ENCODE peak calls at places on chromosomes 7 and 10, in seven cellular contexts. S is IMR-90, A is H9, F is mesendoderm, E is H1, G is mesenchymal stem cell, R is trophoblast cell. I is an unnamed sample.

GRCh38 chr10:47034511-47035051 is 123.4 kb downstream of the PTPN20 start:
- DNase-seq in A (no peak), S (no peak), G (no peak), R (no peak), E (no peak), F (no peak), I (no peak)

GRCh38 chr10:125827133-125827532 is 3.8 kb downstream of the BCCIP start:
- DNase-seq in S (no peak), E (no peak), F (no peak), R (no peak), G (no peak), A (no peak), I (no peak)

GRCh38 chr10:6838118-6838517 is 258.0 kb upstream of the PRKCQ start:
- DNase-seq in S (no peak), R (peak), G (peak), E (no peak), F (peak), A (no peak), I (no peak)

GRCh38 chr7:35415411-35415822 is 161.5 kb upstream of the TBX20 start:
- DNase-seq in R (peak), G (no peak), E (no peak), A (no peak), S (no peak), F (no peak), I (no peak)

GRCh38 chr7:84914598-84914997 is 272.3 kb downstream of the SEMA3D start:
- DNase-seq in G (no peak), R (peak), F (peak), A (no peak), E (no peak), S (no peak), I (no peak)

GRCh38 chr10:25907247-25907646 is 26.8 kb upstream of the MYO3A start:
- DNase-seq in E (no peak), A (no peak), F (peak), G (no peak), S (no peak), R (no peak), I (no peak)

GRCh38 chr7:92731327-92732063 is 104.9 kb downstream of the CDK6 start:
- DNase-seq in A (no peak), S (peak), G (peak), F (no peak), E (no peak), R (peak), I (no peak)

GRCh38 chr7:2821161-2821841 is 22.8 kb downstream of the GNA12 start:
- DNase-seq in A (peak), G (peak), F (peak), E (peak), S (peak), R (peak), I (no peak)

GRCh38 chr7:150399861-150400778 is 21.0 kb downstream of the ZNF775 start:
- DNase-seq in F (peak), G (peak), E (no peak), R (peak), S (peak), A (peak), I (no peak)

GRCh38 chr10:18472977-18473376 is 178.4 kb downstream of the NSUN6 start:
- DNase-seq in F (peak), E (no peak), S (no peak), G (no peak), A (no peak), R (peak), I (no peak)

GRCh38 chr7:152588350-152588749 is 87.6 kb downstream of the XRCC2 start:
- DNase-seq in S (peak), F (peak), E (no peak), A (no peak), R (peak), G (peak), I (no peak)

GRCh38 chr10:88095291-88095721 is 231.9 kb downstream of the PTEN start:
- DNase-seq in R (peak), E (no peak), G (peak), F (no peak), S (peak), A (no peak), I (no peak)

GRCh38 chr7:108313086-108313485 is 143.2 kb downstream of the NRCAM start:
- DNase-seq in R (no peak), F (no peak), S (no peak), G (no peak), E (no peak), A (no peak), I (no peak)

GRCh38 chr10:89236221-89236620 is 15.4 kb downstream of the LIPA start:
- DNase-seq in A (no peak), E (no peak), G (no peak), F (no peak), S (no peak), R (no peak), I (no peak)

GRCh38 chr10:88820990-88821389 is 18.5 kb downstream of the LIPM start:
- DNase-seq in G (peak), F (no peak), R (no peak), E (no peak), S (peak), A (no peak), I (no peak)

GRCh38 chr10:71814923-71815411 is 36.1 kb downstream of the PSAP start:
- DNase-seq in G (no peak), E (no peak), F (no peak), S (no peak), R (no peak), A (peak), I (no peak)

GRCh38 chr10:3548702-3549101 is 236.3 kb downstream of the KLF6 start:
- DNase-seq in G (peak), E (no peak), R (no peak), S (peak), A (no peak), F (no peak), I (no peak)

GRCh38 chr7:28130277-28130676 is 50.3 kb downstream of the JAZF1 start:
- DNase-seq in E (no peak), G (peak), F (no peak), A (no peak), S (peak), R (peak), I (no peak)

GRCh38 chr7:91435386-91436059 is 171.3 kb downstream of the FZD1 start:
- DNase-seq in A (no peak), R (peak), G (no peak), S (no peak), E (no peak), F (no peak), I (no peak)

GRCh38 chr10:29703276-29703675 is 68.5 kb upstream of the SVIL start:
- DNase-seq in A (no peak), S (no peak), G (no peak), R (no peak), E (no peak), F (no peak), I (no peak)

GRCh38 chr7:5408777-5409176 is 14.9 kb downstream of the TNRC18 start:
- DNase-seq in G (peak), R (no peak), A (no peak), F (no peak), S (peak), E (no peak), I (no peak)

GRCh38 chr10:113530476-113530875 is 22.4 kb upstream of the HABP2 start:
- DNase-seq in E (no peak), F (no peak), S (no peak), G (no peak), A (no peak), R (no peak), I (no peak)

GRCh38 chr10:119005377-119006043 is 24.0 kb upstream of the NANOS1 start:
- DNase-seq in A (no peak), G (peak), R (no peak), S (peak), F (no peak), E (no peak), I (no peak)

GRCh38 chr10:46787321-46787615 is 124.0 kb upstream of the PTPN20 start:
- DNase-seq in A (no peak), F (peak), E (no peak), S (peak), G (peak), R (peak), I (no peak)

GRCh38 chr10:72334832-72335393 is 19.8 kb downstream of the DNAJB12 start:
- DNase-seq in R (no peak), F (no peak), G (peak), S (peak), A (peak), E (no peak), I (no peak)

GRCh38 chr7:2542011-2542923 is 13.1 kb downstream of the BRAT1 start:
- DNase-seq in G (no peak), A (no peak), E (no peak), S (no peak), F (no peak), R (no peak), I (no peak)

GRCh38 chr10:117342638-117343037 is 32.6 kb downstream of the PDZD8 start:
- DNase-seq in R (peak), E (no peak), A (no peak), F (no peak), G (peak), S (peak), I (no peak)

GRCh38 chr10:6232846-6233724 is 30.4 kb downstream of the PFKFB3 start:
- DNase-seq in E (no peak), R (peak), F (no peak), A (no peak), S (no peak), G (no peak), I (no peak)

GRCh38 chr10:92822964-92823363 is 25.4 kb upstream of the EXOC6 start:
- DNase-seq in R (peak), E (no peak), F (no peak), A (no peak), G (peak), S (peak), I (no peak)

GRCh38 chr10:29977161-29977560 is 82.2 kb downstream of the JCAD start:
- DNase-seq in S (no peak), E (no peak), G (no peak), A (no peak), F (no peak), R (no peak), I (no peak)

GRCh38 chr10:128065881-128066534 is 60.2 kb downstream of the MKI67 start:
- DNase-seq in G (no peak), F (no peak), A (no peak), R (no peak), S (no peak), E (no peak), I (no peak)

GRCh38 chr10:128062837-128063563 is 63.2 kb downstream of the MKI67 start:
- DNase-seq in S (no peak), F (peak), G (no peak), E (no peak), R (peak), A (no peak), I (no peak)

GRCh38 chr10:128063736-128064614 is 62.2 kb downstream of the MKI67 start:
- DNase-seq in S (no peak), G (no peak), F (peak), R (peak), A (no peak), E (no peak), I (no peak)

GRCh38 chr10:128066954-128067382 is 59.3 kb downstream of the MKI67 start:
- DNase-seq in F (no peak), A (no peak), R (no peak), G (no peak), E (no peak), S (no peak), I (no peak)

DNA sequence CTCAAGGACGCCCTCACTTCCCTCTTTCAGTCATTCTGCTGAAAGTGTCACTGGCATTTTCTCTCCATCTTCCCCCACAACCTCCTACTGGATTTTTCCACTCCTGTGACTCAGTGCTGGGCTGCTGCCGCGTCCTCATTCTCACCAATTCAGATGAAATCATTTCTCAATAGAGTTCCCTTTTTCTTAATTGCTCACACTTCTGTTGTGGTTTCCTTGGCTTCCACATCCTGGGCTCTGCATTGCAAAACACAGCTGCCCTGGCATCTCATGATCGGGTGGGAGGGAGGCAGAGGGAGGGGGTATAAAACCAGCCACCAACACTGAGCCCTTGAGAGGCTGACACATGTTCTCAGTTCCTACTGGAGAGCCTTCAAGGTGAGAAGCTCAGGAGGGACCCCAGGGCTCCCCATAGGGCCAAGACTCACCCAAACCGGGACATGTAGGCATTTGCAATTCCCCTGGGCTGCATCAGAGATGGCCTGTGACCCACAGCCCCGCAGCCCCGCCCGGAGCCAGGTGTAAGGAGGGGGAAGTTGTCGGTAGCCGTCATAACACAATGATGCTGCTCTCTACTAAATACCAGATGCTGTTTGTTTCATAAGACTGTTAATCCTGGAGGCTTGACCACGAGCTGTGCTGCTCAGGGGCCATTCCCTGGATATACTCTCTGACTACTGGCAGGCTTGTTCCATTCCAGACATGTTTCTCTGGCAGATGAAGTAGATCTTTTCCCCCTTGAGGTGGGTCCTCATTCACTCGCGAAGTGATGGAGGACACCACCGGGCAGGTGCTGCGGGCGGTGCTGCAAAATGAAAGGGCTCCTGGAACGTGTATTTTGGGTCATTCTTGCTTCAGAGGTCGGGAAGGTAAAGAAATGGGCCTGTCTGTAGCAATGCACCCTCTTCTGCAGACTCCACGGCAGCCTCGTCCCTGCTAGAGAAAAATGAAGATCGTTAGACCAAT is 61.3 kb downstream of the MKI67 start:
- DNase-seq in A (no peak), S (peak), R (peak), E (no peak), F (no peak), G (peak), I (no peak)
- H2BK120ac ChIP-seq in A (no peak), S (no peak), R (no peak), E (no peak), F (no peak), G (no peak), I (no peak)

GRCh38 chr7:107056728-107057473 is 12.4 kb downstream of the PRKAR2B start:
- DNase-seq in E (no peak), F (no peak), G (no peak), R (no peak), S (no peak), A (no peak), I (no peak)
- H2BK120ac ChIP-seq in E (no peak), F (no peak), G (no peak), R (no peak), S (no peak), A (no peak), I (no peak)

GRCh38 chr7:41245916-41246315 is 457.0 kb downstream of the INHBA start:
- DNase-seq in S (no peak), G (no peak), A (no peak), F (no peak), E (no peak), R (no peak), I (no peak)

GRCh38 chr7:41241641-41242040 is 461.2 kb downstream of the INHBA start:
- DNase-seq in G (no peak), A (peak), E (peak), F (peak), R (no peak), S (no peak), I (no peak)

GRCh38 chr7:41247128-41247865 is 455.6 kb downstream of the INHBA start:
- DNase-seq in E (no peak), S (peak), A (no peak), F (no peak), G (peak), R (no peak), I (no peak)

GRCh38 chr7:41239596-41239995 is 463.3 kb downstream of the INHBA start:
- DNase-seq in A (no peak), S (no peak), G (no peak), R (no peak), E (no peak), F (no peak), I (no peak)

DNA sequence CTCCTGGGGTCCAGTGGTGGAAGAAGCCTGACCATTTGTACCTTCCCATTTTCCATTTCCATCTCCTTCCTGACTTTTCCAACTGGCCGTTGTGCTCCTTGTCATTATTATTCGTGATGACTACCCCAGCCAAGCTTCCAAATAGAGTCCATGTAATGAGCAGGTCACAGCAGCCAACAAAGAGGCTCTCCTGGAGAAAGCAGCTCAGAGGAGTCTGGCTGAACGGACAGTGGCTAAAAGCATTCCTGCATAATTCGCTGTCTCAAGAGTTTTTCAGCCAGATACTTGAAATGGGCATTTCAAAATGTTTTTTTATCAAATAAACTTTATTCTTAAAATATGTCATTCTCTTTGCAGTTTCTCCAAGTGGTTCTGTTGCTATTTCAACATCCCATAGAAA is 458.6 kb downstream of the INHBA start:
- DNase-seq in F (peak), R (no peak), A (no peak), G (no peak), S (peak), E (peak), I (no peak)
- H2BK120ac ChIP-seq in F (no peak), R (no peak), A (no peak), G (no peak), S (peak), E (no peak), I (no peak)

GRCh38 chr7:148153611-148154010 is 437.0 kb upstream of the C7orf33 start:
- DNase-seq in F (no peak), S (no peak), G (peak), A (no peak), R (no peak), E (no peak), I (no peak)
- H2BK120ac ChIP-seq in F (no peak), S (no peak), G (no peak), A (no peak), R (no peak), E (no peak), I (no peak)

DNA sequence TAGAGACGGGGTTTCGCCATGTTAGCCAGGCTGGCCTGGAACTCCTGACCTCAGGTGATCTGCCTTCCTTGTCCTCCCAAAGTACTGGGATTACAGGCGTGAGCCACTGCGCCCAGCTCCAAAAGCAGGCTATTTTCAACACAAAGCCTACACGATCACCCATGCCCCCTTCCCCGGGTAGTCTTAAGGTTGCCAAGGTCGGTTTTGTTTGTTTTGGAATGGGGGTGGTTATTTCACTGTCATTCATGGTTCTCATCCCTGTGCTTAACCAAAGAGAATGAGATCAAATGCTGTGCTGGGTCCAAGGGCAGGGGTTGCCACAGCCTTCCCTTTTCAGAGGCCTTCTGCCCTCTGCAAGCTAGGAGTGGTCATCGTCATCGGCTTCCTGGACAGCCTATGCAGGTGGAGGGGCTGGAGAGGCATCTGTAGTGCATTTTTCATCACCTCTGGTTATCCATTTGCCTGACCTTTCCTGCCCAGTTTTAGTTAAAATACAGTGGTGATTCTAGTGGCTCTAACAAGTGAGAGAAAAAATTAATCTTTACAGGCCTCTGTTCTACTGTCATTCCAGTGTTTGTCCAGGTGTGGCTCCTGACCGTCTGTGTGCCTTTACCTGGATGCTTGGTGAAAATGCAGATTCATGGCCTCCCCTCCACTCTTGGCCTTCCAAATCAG is 11.4 kb downstream of the BLVRA start:
- DNase-seq in G (no peak), A (no peak), E (no peak), S (no peak), R (no peak), F (no peak), I (no peak)
- H2BK120ac ChIP-seq in G (no peak), A (no peak), E (no peak), S (no peak), R (no peak), F (no peak), I (no peak)

DNA sequence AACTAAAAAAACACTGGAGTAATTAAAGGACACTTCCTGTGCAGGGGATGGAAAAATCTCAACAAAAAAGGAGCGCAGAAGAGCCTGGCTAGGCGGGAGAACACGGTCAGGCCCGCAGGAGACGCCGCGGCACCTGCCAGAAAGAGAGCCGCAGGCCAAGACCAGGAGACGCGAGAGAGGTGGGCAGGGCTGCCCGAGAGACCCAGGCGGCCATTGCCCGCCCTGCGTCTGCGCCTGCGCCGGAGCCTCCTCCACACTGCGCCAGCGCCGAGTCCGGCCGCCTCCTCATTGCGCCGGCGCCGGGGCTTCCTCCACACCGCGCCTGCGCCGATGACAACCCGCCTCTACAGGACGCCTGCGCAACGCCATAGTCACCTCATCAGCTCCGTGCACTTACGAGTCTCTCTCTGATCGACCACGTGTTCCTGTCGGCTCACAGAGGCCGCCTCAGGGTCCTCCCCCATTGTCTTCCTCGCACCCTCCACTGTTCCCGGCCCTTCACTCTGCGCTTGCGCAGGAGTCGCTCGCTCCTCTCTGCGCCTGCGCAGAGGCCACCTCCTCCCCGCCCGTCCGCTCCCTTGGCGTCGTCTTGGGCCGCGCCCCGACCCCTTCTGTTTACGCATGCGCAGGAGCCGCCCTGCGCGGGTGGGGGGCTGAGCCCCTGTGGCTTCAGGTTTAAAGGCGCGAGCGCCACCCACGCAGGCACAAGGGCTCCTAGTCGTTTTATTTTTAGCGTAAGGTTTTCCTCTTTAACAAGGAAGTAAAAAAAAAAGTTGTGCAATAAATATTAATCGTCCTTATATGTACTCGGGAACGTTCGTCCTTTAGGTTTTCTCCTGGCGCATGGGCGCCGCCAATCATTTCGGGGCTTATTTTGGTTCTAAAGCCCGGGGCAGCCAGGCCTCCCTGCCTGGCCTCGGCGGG is 43.2 kb upstream of the FAM20C start:
- DNase-seq in S (peak), A (peak), E (peak), G (peak), R (peak), F (peak), I (peak)
- H2BK120ac ChIP-seq in S (peak), A (peak), E (peak), G (peak), R (peak), F (no peak), I (no peak)

I was measured in neuronal stem cell.